ENCODE peak calls at places on chromosomes 3 and 15, in six cellular contexts. T is HepG2, S is upper lobe of left lung, P is K562, U is A549, E is GM12878. D is an unnamed sample.

GRCh38 chr3:154151969-154152368 is 30.8 kb downstream of the ARHGEF26 start:
- ATAC-seq in T (no peak), S (peak), P (no peak), U (no peak), E (no peak), D (no peak)

GRCh38 chr3:45772341-45773035 is 23.8 kb downstream of the SLC6A20 start:
- ATAC-seq in T (no peak), S (no peak), P (no peak), U (no peak), E (no peak), D (no peak)

GRCh38 chr3:148379763-148380162 is 317.9 kb upstream of the AGTR1 start:
- ATAC-seq in T (peak), S (no peak), P (no peak), U (peak), E (peak), D (peak)

GRCh38 chr3:37994639-37994972 is 4.0 kb downstream of the VILL start:
- ATAC-seq in T (no peak), S (no peak), P (no peak), U (no peak), E (peak), D (no peak)

GRCh38 chr3:170809021-170809974 is 60.7 kb downstream of the RPL22L1 start:
- ATAC-seq in T (peak), S (no peak), P (peak), U (peak), E (peak), D (no peak)

GRCh38 chr3:52039846-52040245 is 16.5 kb downstream of the DUSP7 start:
- ATAC-seq in T (peak), S (peak), P (no peak), U (no peak), E (no peak), D (peak)

GRCh38 chr15:29115093-29115991 is 154.3 kb downstream of the NSMCE3 start:
- ATAC-seq in T (peak), S (no peak), P (peak), U (no peak), E (no peak), D (no peak)

GRCh38 chr3:65793495-65794200 is 245.1 kb downstream of the MAGI1 start:
- ATAC-seq in T (no peak), S (no peak), P (no peak), U (no peak), E (no peak), D (no peak)

GRCh38 chr3:106130384-106131084 is 261.7 kb upstream of the CBLB start:
- ATAC-seq in T (no peak), S (no peak), P (peak), U (peak), E (no peak), D (no peak)

GRCh38 chr15:83200162-83200561 is 7.5 kb downstream of the HDGFL3 start:
- ATAC-seq in T (no peak), S (no peak), P (no peak), U (no peak), E (peak), D (no peak)

GRCh38 chr3:81867875-81868274 is 106.4 kb upstream of the GBE1 start:
- ATAC-seq in T (no peak), S (no peak), P (no peak), U (no peak), E (no peak), D (no peak)

GRCh38 chr3:5309602-5310001 is 122.1 kb downstream of the EDEM1 start:
- ATAC-seq in T (no peak), S (no peak), P (no peak), U (no peak), E (no peak), D (no peak)

GRCh38 chr3:28286595-28286994 is 45.2 kb downstream of the CMC1 start:
- ATAC-seq in T (peak), S (no peak), P (peak), U (peak), E (peak), D (no peak)

GRCh38 chr3:152396867-152397266 is 128.1 kb downstream of the MBNL1 start:
- ATAC-seq in T (no peak), S (no peak), P (no peak), U (no peak), E (no peak), D (peak)

GRCh38 chr3:56987238-56987932 is 73.1 kb upstream of the SPATA12 start:
- ATAC-seq in T (no peak), S (no peak), P (peak), U (no peak), E (peak), D (no peak)

GRCh38 chr3:76943058-76943457 is 96.8 kb upstream of the ROBO2 start:
- ATAC-seq in T (peak), S (no peak), P (no peak), U (no peak), E (peak), D (no peak)

GRCh38 chr3:24496529-24497482 is 2.2 kb upstream of the THRB start:
- ATAC-seq in T (peak), S (no peak), P (peak), U (peak), E (peak), D (peak)

GRCh38 chr3:24492971-24493551 is 1.6 kb downstream of the THRB start:
- ATAC-seq in T (no peak), S (no peak), P (no peak), U (no peak), E (no peak), D (no peak)

GRCh38 chr3:24494616-24495333 is at the start of gene THRB:
- ATAC-seq in T (peak), S (peak), P (peak), U (peak), E (peak), D (peak)

GRCh38 chr3:24495334-24495994 is 814 bp upstream of the THRB start:
- ATAC-seq in T (peak), S (peak), P (peak), U (peak), E (no peak), D (peak)

GRCh38 chr3:24493951-24494615 is 567 bp downstream of the THRB start:
- ATAC-seq in T (peak), S (peak), P (peak), U (peak), E (no peak), D (peak)
- H3K4me3 ChIP-seq in T (peak), S (peak), P (peak), U (peak), E (no peak), D (peak)

GRCh38 chr3:183267140-183267539 is 14.1 kb downstream of the B3GNT5 start:
- ATAC-seq in T (no peak), S (no peak), P (no peak), U (no peak), E (no peak), D (no peak)
- TF ChIP-seq POLR2A in T (no peak), S (no peak), P (no peak), U (no peak), E (no peak), D (no peak)

GRCh38 chr15:40034186-40034946 is 4.6 kb downstream of the SRP14 start:
- ATAC-seq in T (no peak), S (no peak), P (no peak), U (no peak), E (no peak), D (no peak)
- TF ChIP-seq EP300 in T (no peak), S (no peak), P (no peak), U (no peak), E (no peak), D (no peak)

GRCh38 chr15:64891546-64891945 is 20.2 kb upstream of the ANKDD1A start:
- ATAC-seq in T (no peak), S (no peak), P (no peak), U (no peak), E (no peak), D (no peak)

GRCh38 chr15:64894395-64895056 is 17.2 kb upstream of the ANKDD1A start:
- ATAC-seq in T (peak), S (peak), P (no peak), U (no peak), E (peak), D (no peak)

GRCh38 chr15:64895285-64896065 is 16.2 kb upstream of the ANKDD1A start:
- ATAC-seq in T (peak), S (no peak), P (peak), U (peak), E (peak), D (no peak)

GRCh38 chr15:64893481-64894394 is 18.0 kb upstream of the ANKDD1A start:
- ATAC-seq in T (peak), S (peak), P (peak), U (no peak), E (peak), D (peak)

GRCh38 chr15:64892850-64893403 is 18.8 kb upstream of the ANKDD1A start:
- ATAC-seq in T (no peak), S (no peak), P (no peak), U (no peak), E (peak), D (no peak)
- H3K4me3 ChIP-seq in T (no peak), S (no peak), P (no peak), U (no peak), E (peak), D (no peak)

GRCh38 chr3:112115806-112116383 is 17.2 kb downstream of the GCSAM start:
- ATAC-seq in T (no peak), S (no peak), P (no peak), U (no peak), E (peak), D (no peak)

GRCh38 chr3:112119686-112120484 is 13.2 kb downstream of the GCSAM start:
- ATAC-seq in T (no peak), S (peak), P (no peak), U (no peak), E (no peak), D (no peak)

GRCh38 chr3:112116777-112117186 is 16.3 kb downstream of the GCSAM start:
- ATAC-seq in T (no peak), S (no peak), P (no peak), U (no peak), E (peak), D (no peak)

GRCh38 chr3:112117415-112117814 is 15.6 kb downstream of the GCSAM start:
- ATAC-seq in T (no peak), S (no peak), P (no peak), U (no peak), E (no peak), D (no peak)

DNA sequence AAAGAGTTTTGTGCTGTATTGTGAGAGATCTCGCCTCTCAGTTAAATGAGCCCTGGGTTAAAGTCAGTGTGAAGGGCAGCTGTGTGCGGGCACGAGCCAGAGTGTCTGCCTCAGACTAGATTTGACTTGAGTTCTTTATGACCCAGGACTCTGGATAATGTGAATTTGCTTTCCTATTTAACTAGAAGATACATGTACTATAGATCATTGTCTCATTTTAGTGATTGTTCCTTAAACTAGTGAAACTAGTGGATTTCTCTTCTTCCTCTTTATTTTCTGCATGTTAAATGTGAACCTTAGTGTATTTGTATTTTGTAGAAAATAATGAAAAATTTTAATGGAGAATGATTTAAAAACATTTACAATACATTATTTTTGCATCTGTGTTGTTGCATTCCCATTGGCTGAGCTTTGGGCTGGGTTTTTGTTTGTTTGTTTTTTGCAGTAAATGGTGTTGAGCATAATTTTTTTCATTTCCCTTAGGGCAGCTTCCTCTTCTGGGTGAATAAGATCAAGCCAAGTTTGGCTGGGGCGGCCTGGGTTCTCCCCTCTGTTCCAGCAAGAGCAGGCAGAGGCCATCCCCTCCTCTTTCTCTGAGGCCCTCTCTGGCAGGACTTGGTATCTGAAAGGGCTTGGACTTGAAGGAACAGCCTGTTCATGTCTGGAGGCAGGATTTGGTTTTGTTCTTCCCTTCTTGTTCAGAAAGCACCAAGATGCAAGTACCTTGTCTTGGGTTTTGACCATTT is 15.0 kb downstream of the GCSAM start:
- ATAC-seq in T (peak), S (no peak), P (no peak), U (peak), E (peak), D (no peak)
- TF ChIP-seq POLR2A in T (no peak), S (no peak), P (no peak), U (no peak), E (peak), D (no peak)

DNA sequence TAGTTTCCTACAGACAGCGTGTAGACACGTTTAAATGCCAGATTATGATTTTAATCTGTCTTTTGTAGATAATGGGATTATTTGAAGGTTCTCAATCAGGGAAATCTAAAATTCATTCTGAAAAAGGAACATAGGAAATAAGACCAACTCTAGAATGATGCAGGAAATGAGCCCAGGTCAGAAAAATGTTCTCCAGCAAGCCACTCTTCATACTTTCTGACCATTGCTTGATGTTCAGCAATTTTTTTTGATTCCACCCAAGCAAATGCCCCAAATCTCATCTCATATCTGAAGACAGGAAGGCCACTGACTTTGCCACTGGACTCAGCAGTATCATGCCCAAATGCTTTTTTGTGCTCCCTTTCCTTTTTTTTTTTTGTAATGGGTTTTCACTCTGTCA is 373.4 kb downstream of the LPP start:
- ATAC-seq in T (no peak), S (no peak), P (no peak), U (no peak), E (no peak), D (no peak)
- TF ChIP-seq EP300 in T (no peak), S (no peak), P (no peak), U (no peak), E (no peak), D (no peak)

DNA sequence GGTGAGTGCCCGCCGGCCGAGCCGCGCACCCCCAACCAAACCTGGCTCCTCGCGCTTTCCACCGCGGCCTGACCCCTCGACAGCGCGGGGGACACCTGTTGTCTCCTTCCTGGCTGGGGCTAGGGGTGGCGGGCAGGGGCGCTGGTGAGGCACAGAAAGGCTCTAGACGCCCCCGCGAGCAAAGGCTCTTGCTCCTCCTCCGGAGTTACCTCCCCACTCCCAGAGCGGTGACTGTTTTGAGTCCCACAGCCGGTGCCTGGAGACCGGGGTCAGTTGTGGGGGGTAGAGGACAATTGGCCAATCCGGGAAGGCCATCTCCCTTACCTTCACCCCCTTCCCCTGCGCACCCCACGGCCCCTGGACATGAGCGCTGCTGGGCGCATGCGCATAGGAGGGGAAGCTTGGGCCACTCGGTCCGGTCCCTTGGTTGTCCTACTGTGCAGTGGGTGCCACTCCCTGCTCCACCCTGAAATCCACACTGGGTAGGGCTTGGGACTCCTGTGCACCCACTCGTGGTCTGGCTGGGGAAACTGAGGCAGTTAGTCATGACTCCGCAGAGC is 554 bp downstream of the CHST13 start:
- ATAC-seq in T (peak), S (no peak), P (peak), U (peak), E (no peak), D (no peak)
- H3K4me3 ChIP-seq in T (peak), S (peak), P (peak), U (peak), E (no peak), D (peak)

DNA sequence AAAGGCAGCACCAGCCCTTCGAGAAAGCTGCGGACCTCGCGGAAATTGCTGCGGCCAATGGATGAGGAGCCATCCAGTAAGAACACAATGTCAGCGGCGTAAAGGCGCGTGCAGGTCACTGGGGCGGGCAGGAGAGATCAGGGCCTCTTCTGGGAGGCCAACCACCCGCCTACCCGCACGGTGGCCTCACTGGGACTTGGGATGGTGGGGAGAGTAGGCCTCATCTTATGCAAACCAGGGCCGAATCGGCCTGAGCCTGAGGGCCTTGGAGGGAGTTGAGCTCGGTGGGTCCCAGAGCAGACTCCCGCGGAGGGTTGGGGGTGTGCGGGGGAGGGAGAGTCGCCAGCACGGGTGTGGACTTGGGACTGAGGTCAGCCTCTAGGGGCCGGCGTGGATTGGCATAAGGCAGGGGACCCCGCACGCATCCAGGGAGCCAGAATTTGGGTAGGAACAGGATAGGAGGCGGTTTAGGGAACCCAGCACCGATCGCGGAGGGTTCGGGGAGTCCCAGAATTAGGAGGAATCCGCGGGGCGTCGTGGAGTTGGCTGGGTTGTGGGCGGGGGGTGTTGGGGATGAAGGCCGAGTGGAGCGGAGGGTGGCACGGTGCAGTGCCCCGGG is 589 bp downstream of the COL7A1 start:
- ATAC-seq in T (peak), S (no peak), P (no peak), U (no peak), E (no peak), D (no peak)
- TF ChIP-seq POLR2A in T (no peak), S (no peak), P (no peak), U (no peak), E (no peak), D (no peak)

DNA sequence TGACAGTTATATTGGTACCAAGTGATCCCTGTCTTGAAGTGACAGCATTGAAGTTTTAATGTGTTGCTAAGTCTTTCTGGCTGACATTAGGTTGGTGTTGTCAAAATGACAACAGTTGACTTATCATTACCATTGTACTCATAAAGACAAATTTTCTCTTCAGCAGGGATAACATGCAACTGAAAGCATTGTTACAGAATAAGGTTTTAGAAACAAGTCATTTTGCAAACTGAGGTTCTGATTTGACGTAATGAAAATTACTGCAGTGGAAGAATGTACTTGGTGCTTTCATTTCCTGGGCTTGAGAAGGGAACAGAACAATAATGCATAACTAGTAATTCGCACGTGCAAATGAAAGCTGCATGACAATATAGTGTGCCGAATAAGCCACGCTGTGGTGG is 75.1 kb downstream of the MOBP start:
- ATAC-seq in T (no peak), S (no peak), P (no peak), U (no peak), E (peak), D (no peak)
- TF ChIP-seq EP300 in T (no peak), S (no peak), P (no peak), U (no peak), E (no peak), D (no peak)

GRCh38 chr3:11845661-11846060 is 1.0 kb downstream of the TAMM41 start:
- ATAC-seq in T (peak), S (no peak), P (peak), U (no peak), E (peak), D (no peak)
- H3K4me3 ChIP-seq in T (peak), S (peak), P (peak), U (peak), E (peak), D (peak)